ENCODE peak calls at places on chromosome 11, in eight cellular contexts. One of them, this sample, is unnamed.

GRCh38 chr11:7688238-7688826 is 15.0 kb upstream of the CYB5R2 start:
- DNase-seq in transverse colon: no peak
- DNase-seq in HepG2: peak
- DNase-seq in stomach: no peak
- DNase-seq in esophagus muscularis mucosa: no peak
- DNase-seq in K562: peak
- DNase-seq in H1: no peak
- DNase-seq in suprapubic skin: no peak
- DNase-seq in this sample: no peak

GRCh38 chr11:114159320-114159719 is 99.8 kb downstream of the ZBTB16 start:
- DNase-seq in transverse colon: no peak
- DNase-seq in stomach: no peak
- DNase-seq in esophagus muscularis mucosa: no peak
- DNase-seq in HepG2: no peak
- DNase-seq in K562: no peak
- DNase-seq in suprapubic skin: no peak
- DNase-seq in H1: no peak
- DNase-seq in this sample: peak

GRCh38 chr11:86089659-86090058 is 20.8 kb upstream of the PICALM start:
- DNase-seq in H1: no peak
- DNase-seq in suprapubic skin: no peak
- DNase-seq in transverse colon: no peak
- DNase-seq in K562: no peak
- DNase-seq in HepG2: no peak
- DNase-seq in esophagus muscularis mucosa: no peak
- DNase-seq in stomach: no peak
- DNase-seq in this sample: no peak

GRCh38 chr11:81874627-81875026 is 859.0 kb downstream of the FAM181B start:
- DNase-seq in stomach: no peak
- DNase-seq in suprapubic skin: no peak
- DNase-seq in esophagus muscularis mucosa: no peak
- DNase-seq in HepG2: no peak
- DNase-seq in H1: no peak
- DNase-seq in transverse colon: no peak
- DNase-seq in K562: no peak
- DNase-seq in this sample: no peak

GRCh38 chr11:13567551-13567950 is 71.8 kb upstream of the PTH start:
- DNase-seq in H1: no peak
- DNase-seq in transverse colon: no peak
- DNase-seq in K562: no peak
- DNase-seq in HepG2: no peak
- DNase-seq in esophagus muscularis mucosa: no peak
- DNase-seq in stomach: no peak
- DNase-seq in suprapubic skin: no peak
- DNase-seq in this sample: no peak

GRCh38 chr11:28701760-28702449 is 593.7 kb downstream of the METTL15 start:
- DNase-seq in esophagus muscularis mucosa: no peak
- DNase-seq in transverse colon: no peak
- DNase-seq in suprapubic skin: no peak
- DNase-seq in stomach: peak
- DNase-seq in H1: no peak
- DNase-seq in K562: no peak
- DNase-seq in HepG2: no peak
- DNase-seq in this sample: no peak

GRCh38 chr11:118415739-118416068 is 14.3 kb downstream of the ATP5MG start:
- DNase-seq in suprapubic skin: no peak
- DNase-seq in esophagus muscularis mucosa: no peak
- DNase-seq in transverse colon: peak
- DNase-seq in HepG2: no peak
- DNase-seq in K562: peak
- DNase-seq in stomach: peak
- DNase-seq in H1: no peak
- DNase-seq in this sample: peak

GRCh38 chr11:7599209-7599608 is 74.1 kb downstream of the CYB5R2 start:
- DNase-seq in H1: no peak
- DNase-seq in esophagus muscularis mucosa: no peak
- DNase-seq in suprapubic skin: no peak
- DNase-seq in transverse colon: no peak
- DNase-seq in K562: no peak
- DNase-seq in HepG2: no peak
- DNase-seq in stomach: no peak
- DNase-seq in this sample: no peak

GRCh38 chr11:79236541-79236971 is 204.3 kb downstream of the TENM4 start:
- DNase-seq in HepG2: no peak
- DNase-seq in K562: no peak
- DNase-seq in transverse colon: no peak
- DNase-seq in H1: no peak
- DNase-seq in esophagus muscularis mucosa: no peak
- DNase-seq in suprapubic skin: no peak
- DNase-seq in stomach: no peak
- DNase-seq in this sample: no peak

GRCh38 chr11:62171261-62171723 is 18.7 kb upstream of the SCGB1D1 start:
- DNase-seq in transverse colon: peak
- DNase-seq in H1: peak
- DNase-seq in K562: peak
- DNase-seq in esophagus muscularis mucosa: peak
- DNase-seq in HepG2: peak
- DNase-seq in suprapubic skin: peak
- DNase-seq in stomach: peak
- DNase-seq in this sample: peak

GRCh38 chr11:126920833-126921232 is 79.7 kb downstream of the KIRREL3 start:
- DNase-seq in stomach: no peak
- DNase-seq in esophagus muscularis mucosa: no peak
- DNase-seq in H1: no peak
- DNase-seq in transverse colon: no peak
- DNase-seq in K562: no peak
- DNase-seq in suprapubic skin: no peak
- DNase-seq in HepG2: no peak
- DNase-seq in this sample: no peak

GRCh38 chr11:90722552-90723190 is 499.8 kb upstream of the CHORDC1 start:
- DNase-seq in HepG2: peak
- DNase-seq in transverse colon: no peak
- DNase-seq in stomach: no peak
- DNase-seq in K562: no peak
- DNase-seq in suprapubic skin: no peak
- DNase-seq in esophagus muscularis mucosa: no peak
- DNase-seq in H1: no peak
- DNase-seq in this sample: no peak

GRCh38 chr11:122803306-122803705 is 35.0 kb upstream of the CRTAM start:
- DNase-seq in HepG2: no peak
- DNase-seq in stomach: no peak
- DNase-seq in esophagus muscularis mucosa: no peak
- DNase-seq in transverse colon: no peak
- DNase-seq in K562: no peak
- DNase-seq in suprapubic skin: no peak
- DNase-seq in H1: no peak
- DNase-seq in this sample: no peak

GRCh38 chr11:68004551-68005335 is 846 bp upstream of the UNC93B1 start:
- DNase-seq in K562: no peak
- DNase-seq in transverse colon: no peak
- DNase-seq in suprapubic skin: no peak
- DNase-seq in HepG2: no peak
- DNase-seq in esophagus muscularis mucosa: no peak
- DNase-seq in stomach: no peak
- DNase-seq in H1: no peak
- DNase-seq in this sample: no peak

DNA sequence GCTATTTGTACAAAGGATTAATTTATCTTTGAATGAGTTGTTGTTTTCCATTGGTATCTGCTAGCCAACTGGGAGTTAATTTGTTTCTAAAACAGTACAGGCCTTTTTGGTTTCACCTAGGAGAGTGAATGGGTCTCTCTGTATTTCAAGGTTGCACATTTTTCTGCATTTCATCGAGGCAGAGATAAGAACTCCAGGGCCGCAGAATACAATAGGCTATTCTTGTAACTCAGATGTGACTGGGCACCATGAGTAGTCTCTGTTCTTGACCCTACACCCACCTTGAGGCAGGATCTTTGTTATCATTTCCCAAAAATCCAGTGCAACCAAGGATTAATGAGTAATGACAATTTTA is 51.7 kb upstream of the OR9Q1 start:
- DNase-seq in transverse colon: no peak
- DNase-seq in esophagus muscularis mucosa: no peak
- DNase-seq in stomach: no peak
- DNase-seq in H1: no peak
- DNase-seq in HepG2: peak
- DNase-seq in suprapubic skin: no peak
- DNase-seq in K562: no peak
- DNase-seq in this sample: no peak
- TF ChIP-seq EP300 in transverse colon: no peak
- TF ChIP-seq EP300 in esophagus muscularis mucosa: no peak
- TF ChIP-seq EP300 in stomach: no peak
- TF ChIP-seq EP300 in H1: no peak
- TF ChIP-seq EP300 in HepG2: peak
- TF ChIP-seq EP300 in suprapubic skin: no peak
- TF ChIP-seq EP300 in K562: no peak
- TF ChIP-seq EP300 in this sample: no peak

GRCh38 chr11:64865286-64866172 is 12.9 kb downstream of the EHD1 start:
- DNase-seq in HepG2: no peak
- DNase-seq in stomach: no peak
- DNase-seq in transverse colon: no peak
- DNase-seq in H1: no peak
- DNase-seq in K562: no peak
- DNase-seq in suprapubic skin: no peak
- DNase-seq in esophagus muscularis mucosa: no peak
- DNase-seq in this sample: no peak
- TF ChIP-seq POLR2AphosphoS5 in HepG2: no peak
- TF ChIP-seq POLR2AphosphoS5 in stomach: peak
- TF ChIP-seq POLR2AphosphoS5 in transverse colon: peak
- TF ChIP-seq POLR2AphosphoS5 in H1: no peak
- TF ChIP-seq POLR2AphosphoS5 in K562: no peak
- TF ChIP-seq POLR2AphosphoS5 in suprapubic skin: no peak
- TF ChIP-seq POLR2AphosphoS5 in esophagus muscularis mucosa: peak
- TF ChIP-seq POLR2AphosphoS5 in this sample: peak

GRCh38 chr11:75270896-75271415 is 30.4 kb downstream of the TPBGL start:
- DNase-seq in transverse colon: peak
- DNase-seq in H1: no peak
- DNase-seq in K562: peak
- DNase-seq in stomach: no peak
- DNase-seq in suprapubic skin: no peak
- DNase-seq in esophagus muscularis mucosa: no peak
- DNase-seq in HepG2: no peak
- DNase-seq in this sample: peak
- TF ChIP-seq EP300 in transverse colon: no peak
- TF ChIP-seq EP300 in H1: no peak
- TF ChIP-seq EP300 in K562: no peak
- TF ChIP-seq EP300 in stomach: no peak
- TF ChIP-seq EP300 in suprapubic skin: no peak
- TF ChIP-seq EP300 in esophagus muscularis mucosa: no peak
- TF ChIP-seq EP300 in HepG2: no peak
- TF ChIP-seq EP300 in this sample: no peak

GRCh38 chr11:31246451-31247165 is 122.9 kb downstream of the DCDC1 start:
- DNase-seq in suprapubic skin: no peak
- DNase-seq in K562: no peak
- DNase-seq in transverse colon: no peak
- DNase-seq in esophagus muscularis mucosa: no peak
- DNase-seq in stomach: no peak
- DNase-seq in H1: no peak
- DNase-seq in HepG2: no peak
- DNase-seq in this sample: no peak
- TF ChIP-seq POLR2AphosphoS5 in suprapubic skin: no peak
- TF ChIP-seq POLR2AphosphoS5 in K562: no peak
- TF ChIP-seq POLR2AphosphoS5 in transverse colon: no peak
- TF ChIP-seq POLR2AphosphoS5 in esophagus muscularis mucosa: no peak
- TF ChIP-seq POLR2AphosphoS5 in stomach: no peak
- TF ChIP-seq POLR2AphosphoS5 in H1: no peak
- TF ChIP-seq POLR2AphosphoS5 in HepG2: no peak
- TF ChIP-seq POLR2AphosphoS5 in this sample: no peak